ENCODE peak calls at places on chromosomes 13 and 19, in nine cellular contexts. S is ascending aorta; G is heart right ventricle; J is GM23338; F is CD4-positive, alpha-beta T cell; T is psoas muscle; L is fibroblast of lung; N is progenitor cell of endocrine pancreas; M is GM12865. A is an unnamed sample.

GRCh38 chr13:27281420-27281819 is 10.8 kb downstream of the RASL11A start:
- DNase-seq in J (no peak), T (no peak), F (no peak), M (no peak), N (no peak), L (no peak), G (no peak), S (no peak), A (no peak)

GRCh38 chr13:73090116-73090811 is 31.5 kb downstream of the KLF5 start:
- DNase-seq in G (no peak), J (peak), F (no peak), M (peak), N (no peak), L (peak), T (no peak), S (no peak), A (no peak)

GRCh38 chr19:5637971-5638370 is 15.1 kb downstream of the SAFB start:
- DNase-seq in J (no peak), M (no peak), G (no peak), N (no peak), L (peak), F (no peak), T (no peak), S (no peak), A (no peak)

GRCh38 chr19:39974377-39975155 is 3.6 kb downstream of the PSMC4 start:
- DNase-seq in M (no peak), G (no peak), F (no peak), L (no peak), N (no peak), J (no peak), S (no peak), T (no peak), A (no peak)

GRCh38 chr19:50341091-50341564 is 12.0 kb upstream of the KCNC3 start:
- DNase-seq in T (no peak), M (peak), N (no peak), J (no peak), F (no peak), S (no peak), L (no peak), G (no peak), A (no peak)

GRCh38 chr13:51920786-51921185 is 59.0 kb downstream of the CCDC70 start:
- DNase-seq in F (no peak), J (no peak), L (no peak), T (no peak), N (no peak), S (peak), M (no peak), G (no peak), A (no peak)

GRCh38 chr13:48579167-48579918 is 46.5 kb upstream of the RCBTB2 start:
- DNase-seq in T (no peak), M (peak), J (no peak), S (no peak), N (no peak), L (no peak), G (peak), F (no peak), A (no peak)

GRCh38 chr19:8640402-8641004 is 10.1 kb downstream of the NFILZ start:
- DNase-seq in F (no peak), J (no peak), G (no peak), M (no peak), S (peak), L (no peak), N (no peak), T (peak), A (no peak)

GRCh38 chr13:75410207-75410606 is 71.8 kb downstream of the TBC1D4 start:
- DNase-seq in M (no peak), S (no peak), T (peak), J (no peak), L (no peak), G (peak), N (no peak), F (no peak), A (no peak)

GRCh38 chr13:112343591-112343990 is 32.6 kb upstream of the SPACA7 start:
- DNase-seq in J (no peak), T (no peak), L (no peak), S (no peak), M (no peak), F (no peak), N (no peak), G (no peak), A (no peak)

GRCh38 chr13:45765464-45765863 is 63.3 kb downstream of the CBY2 start:
- DNase-seq in L (no peak), M (no peak), T (no peak), N (no peak), J (no peak), G (no peak), S (no peak), F (no peak), A (no peak)

GRCh38 chr13:29791997-29792775 is 58.2 kb downstream of the UBL3 start:
- DNase-seq in J (no peak), F (no peak), G (no peak), T (no peak), S (no peak), N (no peak), M (no peak), L (peak), A (no peak)
- TF ChIP-seq CTCF in J (no peak), F (no peak), G (no peak), T (no peak), S (no peak), N (no peak), M (no peak), L (no peak), A (no peak)

GRCh38 chr19:19777692-19778091 is 43.9 kb downstream of the ZNF506 start:
- DNase-seq in M (no peak), F (no peak), J (no peak), S (no peak), T (no peak), L (no peak), N (no peak), G (no peak), A (no peak)

GRCh38 chr19:19775891-19776205 is 42.9 kb upstream of the ZNF14 start:
- DNase-seq in N (no peak), L (no peak), S (no peak), J (no peak), G (no peak), F (no peak), T (peak), M (no peak), A (no peak)

GRCh38 chr19:19774354-19775033 is 41.6 kb upstream of the ZNF14 start:
- DNase-seq in S (no peak), L (no peak), F (no peak), N (no peak), T (no peak), M (no peak), G (no peak), J (no peak), A (no peak)

GRCh38 chr19:19778666-19779065 is 42.9 kb downstream of the ZNF506 start:
- DNase-seq in M (no peak), T (no peak), N (no peak), F (no peak), S (no peak), G (no peak), L (no peak), J (no peak), A (no peak)

GRCh38 chr19:19776206-19777008 is 43.5 kb upstream of the ZNF14 start:
- DNase-seq in N (peak), M (peak), S (peak), F (peak), L (peak), T (peak), J (peak), G (peak), A (peak)
- TF ChIP-seq CTCF in N (no peak), M (no peak), S (no peak), F (no peak), L (no peak), T (no peak), J (no peak), G (no peak), A (no peak)

GRCh38 chr13:68304287-68304893 is 1074.3 kb upstream of the PCDH9 start:
- DNase-seq in T (no peak), M (peak), L (peak), S (no peak), G (no peak), J (peak), N (no peak), F (no peak), A (peak)
- TF ChIP-seq CTCF in T (peak), M (peak), L (peak), S (no peak), G (peak), J (peak), N (peak), F (no peak), A (peak)

GRCh38 chr19:53546766-53547541 is 9.0 kb downstream of the ZNF331 start:
- DNase-seq in T (no peak), G (no peak), F (no peak), S (no peak), N (no peak), J (no peak), M (no peak), L (peak), A (no peak)
- TF ChIP-seq CTCF in T (no peak), G (no peak), F (no peak), S (no peak), N (no peak), J (no peak), M (no peak), L (no peak), A (no peak)

DNA sequence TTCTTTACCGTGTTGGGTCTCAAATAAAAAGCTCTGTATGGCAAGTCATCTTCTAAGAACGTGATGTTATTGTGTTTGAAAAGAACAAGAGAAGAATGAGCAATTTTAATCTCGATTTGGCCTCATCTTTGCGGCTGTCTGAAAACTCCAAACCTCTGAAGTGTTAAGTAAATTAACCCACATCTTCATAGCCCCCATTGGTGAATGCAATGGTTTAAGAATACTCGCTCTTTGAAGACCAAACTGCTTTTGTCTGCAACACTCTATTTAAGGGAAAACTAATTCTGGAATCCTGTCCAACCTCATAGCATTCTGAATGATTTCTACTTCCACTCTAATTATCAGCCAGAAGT is 56.9 kb upstream of the SCEL start:
- DNase-seq in M (no peak), S (no peak), G (no peak), F (no peak), L (no peak), N (no peak), T (no peak), J (no peak), A (no peak)
- TF ChIP-seq CTCF in M (no peak), S (no peak), G (no peak), F (peak), L (no peak), N (peak), T (no peak), J (no peak), A (peak)

DNA sequence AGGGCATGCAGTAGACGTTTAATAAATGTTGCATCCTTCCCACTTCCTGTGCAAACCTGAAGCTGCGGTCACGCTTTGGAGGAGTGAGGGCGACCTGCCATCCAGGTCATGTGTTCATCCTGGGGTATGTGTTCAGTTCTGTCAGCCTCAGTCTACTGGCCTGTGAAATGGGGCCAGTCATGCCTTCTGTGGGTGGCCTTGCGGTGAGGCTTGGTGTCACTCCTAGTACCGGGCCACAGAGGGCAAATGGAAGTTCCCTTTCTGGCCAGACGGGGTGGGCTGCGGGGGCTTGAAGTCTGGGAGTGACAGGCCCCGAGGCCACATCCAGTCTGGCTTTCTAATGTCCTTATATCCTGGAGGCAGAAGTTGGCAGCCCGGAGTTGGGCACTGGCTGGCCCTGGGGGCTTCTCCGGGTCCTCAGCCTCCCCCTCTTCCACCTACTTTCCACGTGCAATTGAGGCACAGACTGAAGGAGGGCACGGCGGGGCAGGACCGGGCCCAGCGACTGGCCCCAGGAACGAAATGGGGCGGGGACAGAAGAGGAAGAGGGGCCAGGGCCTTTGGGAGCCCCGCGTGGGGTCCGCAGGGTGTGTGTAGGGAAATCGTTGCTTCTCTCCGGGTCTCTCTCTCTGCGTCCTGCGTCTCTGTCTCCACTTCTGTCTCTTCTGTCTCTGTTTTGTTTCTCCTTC is 11.1 kb downstream of the PDE4A start:
- DNase-seq in G (no peak), F (no peak), J (peak), T (peak), S (no peak), L (no peak), M (peak), N (no peak), A (no peak)
- TF ChIP-seq CTCF in G (no peak), F (no peak), J (no peak), T (no peak), S (no peak), L (no peak), M (peak), N (no peak), A (no peak)

DNA sequence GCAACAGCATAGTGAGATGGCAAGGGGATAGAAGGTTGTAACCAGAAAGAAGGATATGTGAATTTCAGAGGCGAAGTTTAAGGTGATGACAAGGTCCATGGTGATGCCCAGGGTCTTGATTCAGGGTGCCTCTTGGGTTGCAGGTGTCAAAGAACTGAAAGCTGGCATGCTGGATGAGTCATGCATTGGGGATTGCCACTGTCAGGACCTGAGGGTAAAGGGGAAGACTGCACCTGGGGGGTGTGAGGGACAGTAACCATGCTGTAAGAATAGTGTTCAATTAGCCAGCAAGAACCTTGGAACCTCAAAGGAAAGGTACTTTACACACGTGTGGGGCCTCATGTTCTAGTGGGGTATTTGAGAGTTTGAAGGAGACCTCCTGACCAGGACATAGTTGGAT is 279.6 kb downstream of the SLC7A1 start:
- DNase-seq in S (no peak), L (no peak), M (no peak), F (no peak), G (no peak), J (no peak), T (no peak), N (no peak), A (no peak)
- TF ChIP-seq CTCF in S (no peak), L (no peak), M (no peak), F (no peak), G (no peak), J (no peak), T (no peak), N (no peak), A (no peak)

A was measured in endothelial cell.